ENCODE peak calls at places on chromosomes 13 and 19, in seven cellular contexts. Z, J, S, P, B, R and H are unnamed samples. For H3K36me3, the result is how much of the 10 kb centered on the place peaks cover.

GRCh38 chr19:12229990-12230389 is 64.7 kb downstream of the ZNF44 start:
- DNase-seq in J (no peak), P (no peak), Z (no peak), R (no peak), B (no peak), S (no peak), H (no peak)

GRCh38 chr13:62653371-62653770 is 1237.7 kb upstream of the PCDH20 start:
- DNase-seq in P (no peak), R (no peak), B (no peak), Z (no peak), S (no peak), J (no peak), H (no peak)

GRCh38 chr19:38695319-38695683 is 47.9 kb downstream of the ACTN4 start:
- DNase-seq in R (no peak), B (no peak), S (no peak), J (no peak), P (no peak), Z (no peak), H (no peak)

GRCh38 chr13:92537485-92537884 is 689.1 kb upstream of the GPC6 start:
- DNase-seq in P (no peak), S (no peak), B (no peak), J (no peak), Z (no peak), R (no peak), H (no peak)

GRCh38 chr13:100540621-100541020 is 48.0 kb downstream of the GGACT start:
- DNase-seq in S (no peak), J (no peak), B (no peak), R (no peak), Z (no peak), P (no peak), H (peak)

GRCh38 chr19:4878491-4878968 is 11.1 kb upstream of the PLIN3 start:
- DNase-seq in Z (no peak), B (peak), R (no peak), P (no peak), S (no peak), J (no peak), H (no peak)

GRCh38 chr13:41596190-41596589 is 138.8 kb downstream of the RGCC start:
- DNase-seq in S (no peak), B (no peak), P (no peak), R (no peak), J (no peak), Z (no peak), H (no peak)

GRCh38 chr19:56834564-56835375 is 5.8 kb downstream of the PEG3 start:
- DNase-seq in P (no peak), Z (no peak), J (no peak), S (no peak), R (peak), B (no peak), H (no peak)

GRCh38 chr13:24693862-24694471 is 13.8 kb downstream of the ATP12A start:
- DNase-seq in S (peak), B (no peak), R (peak), J (no peak), P (peak), Z (peak), H (peak)

GRCh38 chr19:41915248-41916032 is 12.8 kb downstream of the ERFL start:
- DNase-seq in P (no peak), S (no peak), Z (no peak), B (no peak), J (no peak), R (no peak), H (no peak)

GRCh38 chr19:15453091-15453498 is 3.3 kb upstream of the WIZ start:
- DNase-seq in R (no peak), B (no peak), P (no peak), J (peak), Z (no peak), S (no peak), H (no peak)

GRCh38 chr19:41922585-41922984 is 5.7 kb downstream of the ERFL start:
- DNase-seq in Z (no peak), B (no peak), P (no peak), S (no peak), R (no peak), J (no peak), H (no peak)

GRCh38 chr19:35462476-35462953 is 14.5 kb downstream of the FFAR2 start:
- DNase-seq in P (peak), S (no peak), R (no peak), Z (no peak), J (no peak), B (no peak), H (no peak)

GRCh38 chr19:768424-768823 is 17.5 kb downstream of the MISP start:
- DNase-seq in B (no peak), S (no peak), Z (no peak), P (no peak), J (no peak), R (no peak), H (no peak)

GRCh38 chr13:34025746-34026145 is 207.8 kb downstream of the RFC3 start:
- DNase-seq in R (no peak), S (no peak), J (no peak), Z (no peak), B (no peak), P (no peak), H (no peak)

GRCh38 chr13:102721800-102722231 is 27.0 kb upstream of the METTL21C start:
- DNase-seq in J (no peak), R (no peak), S (no peak), B (no peak), P (no peak), Z (no peak), H (no peak)

GRCh38 chr19:10848208-10848843 is at the start of gene C19orf38:
- DNase-seq in Z (no peak), J (no peak), P (no peak), R (no peak), B (no peak), S (no peak), H (no peak)

GRCh38 chr19:10286803-10287737 is at the start of gene ICAM4:
- DNase-seq in S (no peak), J (peak), R (no peak), P (no peak), Z (no peak), B (peak), H (peak)

GRCh38 chr19:58300620-58301019 is 4.6 kb upstream of the ERVK3-1 start:
- DNase-seq in Z (no peak), P (no peak), B (no peak), J (no peak), R (no peak), S (no peak), H (no peak)

GRCh38 chr19:17947815-17948473 is 15.1 kb downstream of the CCDC124 start:
- DNase-seq in S (no peak), Z (peak), P (peak), R (peak), J (peak), B (peak), H (peak)

GRCh38 chr13:98540476-98540875 is 36.4 kb downstream of the STK24 start:
- DNase-seq in B (no peak), S (no peak), R (no peak), Z (no peak), J (no peak), P (no peak), H (peak)

GRCh38 chr19:41801682-41802317 is 5.4 kb downstream of the CEACAM3 start:
- DNase-seq in P (no peak), R (no peak), J (no peak), B (no peak), S (no peak), Z (peak), H (no peak)

GRCh38 chr19:55407625-55408319 is at the start of gene UBE2S:
- DNase-seq in R (peak), P (peak), S (peak), B (peak), Z (peak), J (peak), H (peak)

GRCh38 chr19:42363614-42364346 is 26.3 kb downstream of the CNFN start:
- DNase-seq in J (no peak), S (no peak), R (no peak), B (no peak), Z (peak), P (no peak), H (no peak)

GRCh38 chr13:25171517-25172302 is at the start of gene AMER2:
- DNase-seq in R (no peak), P (no peak), B (peak), J (no peak), S (no peak), Z (peak), H (no peak)

GRCh38 chr19:46042252-46042883 is 1.6 kb upstream of the IGFL4 start:
- DNase-seq in B (no peak), J (no peak), Z (no peak), P (no peak), R (no peak), S (no peak), H (no peak)

GRCh38 chr19:39830847-39831246 is 3.1 kb downstream of the DYRK1B start:
- DNase-seq in S (no peak), P (no peak), J (no peak), Z (no peak), R (no peak), B (no peak), H (no peak)
- H3K36me3 ChIP-seq in S (under half), P (under half), J (under half), Z (under half), R (under half), B (half or more), H (half or more)

GRCh38 chr13:112854321-112854720 is 114.7 kb upstream of the MCF2L start:
- DNase-seq in J (no peak), S (no peak), Z (no peak), P (no peak), B (no peak), R (no peak), H (no peak)
- H3K36me3 ChIP-seq in J (under half), S (under half), Z (under half), P (under half), B (half or more), R (under half), H (half or more)

GRCh38 chr13:110949116-110949515 is 34.2 kb upstream of the ANKRD10 start:
- DNase-seq in P (no peak), S (no peak), R (no peak), Z (no peak), J (no peak), B (no peak), H (no peak)

GRCh38 chr13:110950356-110950755 is 35.5 kb upstream of the ANKRD10 start:
- DNase-seq in J (no peak), R (no peak), P (no peak), Z (no peak), S (no peak), B (no peak), H (no peak)

GRCh38 chr13:110946171-110946570 is 31.3 kb upstream of the ANKRD10 start:
- DNase-seq in P (no peak), J (no peak), B (no peak), R (no peak), Z (no peak), S (no peak), H (no peak)

GRCh38 chr13:110950819-110951570 is 36.1 kb upstream of the ANKRD10 start:
- DNase-seq in B (no peak), J (no peak), R (no peak), P (no peak), S (no peak), Z (no peak), H (no peak)

DNA sequence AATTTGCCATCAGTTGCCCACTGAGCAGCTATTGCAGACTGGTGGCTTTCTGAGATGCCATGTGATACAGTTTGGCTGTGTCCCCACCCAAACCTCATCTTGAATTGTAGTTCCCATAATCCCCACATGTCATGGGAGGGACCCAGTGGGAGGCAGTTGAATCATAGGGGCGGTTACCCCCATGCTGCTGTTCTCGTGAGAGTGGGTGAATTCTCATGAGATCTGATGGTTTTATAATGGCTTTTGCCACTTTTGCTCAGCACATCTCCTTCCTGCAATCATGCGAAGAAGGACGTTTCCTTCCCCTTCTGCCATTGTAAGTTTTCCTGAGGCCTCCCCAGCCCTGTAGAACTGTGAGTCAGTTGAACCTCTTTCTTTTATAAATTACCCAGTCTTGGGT is 34.8 kb upstream of the ANKRD10 start:
- DNase-seq in B (no peak), R (no peak), J (no peak), Z (no peak), P (no peak), S (no peak), H (no peak)
- H3K36me3 ChIP-seq in B (under half), R (under half), J (under half), Z (under half), P (under half), S (under half), H (under half)

DNA sequence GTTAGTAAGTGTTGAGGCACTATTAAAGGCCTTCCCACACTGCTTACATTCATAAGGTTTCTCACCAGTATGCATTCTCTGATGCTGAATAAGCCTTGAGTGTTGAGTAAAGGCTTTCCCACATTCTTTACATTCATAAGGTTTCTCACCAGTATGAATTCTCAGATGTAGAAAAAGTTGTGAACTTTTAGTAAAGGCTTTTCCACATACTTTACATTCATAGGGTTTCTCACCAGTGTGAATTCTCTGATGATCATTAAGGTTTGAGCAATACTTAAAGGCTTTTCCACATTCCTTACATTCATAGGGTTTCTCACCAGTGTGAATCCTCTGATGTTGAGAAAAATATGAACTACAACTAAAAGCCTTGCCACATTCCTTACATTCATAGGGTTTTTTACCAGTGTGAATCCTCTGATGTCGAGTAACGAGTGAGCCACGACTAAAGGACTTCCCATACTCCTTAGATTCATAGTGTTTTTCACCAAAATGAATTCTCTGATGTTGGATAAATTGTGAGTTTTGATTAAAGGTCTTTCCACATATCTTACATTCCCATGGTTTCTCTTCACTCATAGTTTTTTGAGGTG is 24.2 kb downstream of the ZNF829 start:
- DNase-seq in Z (no peak), S (no peak), B (no peak), J (no peak), R (no peak), P (no peak), H (no peak)
- H3K36me3 ChIP-seq in Z (under half), S (under half), B (half or more), J (under half), R (under half), P (under half), H (half or more)

GRCh38 chr19:33152178-33152577 is 20.3 kb downstream of the WDR88 start:
- DNase-seq in P (no peak), S (no peak), J (no peak), Z (no peak), R (no peak), B (no peak), H (no peak)

GRCh38 chr19:33147538-33147937 is 15.6 kb downstream of the WDR88 start:
- DNase-seq in P (no peak), Z (no peak), S (no peak), J (no peak), R (no peak), B (no peak), H (no peak)

GRCh38 chr19:33156354-33156753 is 24.4 kb downstream of the WDR88 start:
- DNase-seq in R (no peak), B (no peak), P (no peak), S (no peak), Z (no peak), J (no peak), H (no peak)

GRCh38 chr19:33146209-33146608 is 14.3 kb downstream of the WDR88 start:
- DNase-seq in B (no peak), J (no peak), S (no peak), P (no peak), R (no peak), Z (no peak), H (no peak)

GRCh38 chr19:33150852-33151518 is 19.1 kb downstream of the WDR88 start:
- DNase-seq in S (no peak), Z (no peak), B (no peak), P (no peak), R (no peak), J (no peak), H (no peak)
- H3K36me3 ChIP-seq in S (under half), Z (under half), B (under half), P (under half), R (under half), J (under half), H (under half)

GRCh38 chr13:26618726-26619125 is 61.2 kb downstream of the WASF3 start:
- DNase-seq in S (no peak), P (no peak), R (no peak), B (no peak), J (no peak), Z (no peak), H (no peak)

GRCh38 chr13:26624572-26624971 is 67.1 kb downstream of the WASF3 start:
- DNase-seq in J (no peak), Z (no peak), P (no peak), R (no peak), B (no peak), S (no peak), H (no peak)

GRCh38 chr13:26619321-26619720 is 61.8 kb downstream of the WASF3 start:
- DNase-seq in Z (no peak), B (no peak), R (no peak), J (no peak), S (peak), P (no peak), H (no peak)

GRCh38 chr13:26623125-26623524 is 65.6 kb downstream of the WASF3 start:
- DNase-seq in Z (no peak), R (no peak), P (no peak), B (no peak), S (no peak), J (no peak), H (no peak)

GRCh38 chr13:26621731-26622401 is 64.4 kb downstream of the WASF3 start:
- DNase-seq in Z (no peak), J (no peak), P (no peak), B (no peak), R (no peak), S (no peak), H (no peak)
- H3K36me3 ChIP-seq in Z (under half), J (under half), P (under half), B (under half), R (under half), S (under half), H (under half)

GRCh38 chr19:16860996-16861395 is 27.8 kb upstream of the F2RL3 start:
- DNase-seq in R (no peak), P (no peak), Z (no peak), B (no peak), J (no peak), S (no peak), H (no peak)
- H3K36me3 ChIP-seq in R (under half), P (under half), Z (under half), B (half or more), J (under half), S (under half), H (half or more)

GRCh38 chr13:113589251-113589960 is 4.9 kb downstream of the TFDP1 start:
- DNase-seq in P (no peak), J (peak), Z (no peak), S (no peak), R (no peak), B (peak), H (peak)

GRCh38 chr13:113591750-113592149 is 7.2 kb downstream of the TFDP1 start:
- DNase-seq in J (no peak), Z (no peak), R (no peak), S (no peak), B (no peak), P (no peak), H (no peak)

GRCh38 chr13:113588394-113589111 is 4.0 kb downstream of the TFDP1 start:
- DNase-seq in J (no peak), B (no peak), S (no peak), R (no peak), Z (no peak), P (no peak), H (no peak)

GRCh38 chr13:113592571-113592970 is 8.0 kb downstream of the TFDP1 start:
- DNase-seq in S (no peak), B (no peak), J (no peak), P (no peak), Z (no peak), R (no peak), H (peak)

DNA sequence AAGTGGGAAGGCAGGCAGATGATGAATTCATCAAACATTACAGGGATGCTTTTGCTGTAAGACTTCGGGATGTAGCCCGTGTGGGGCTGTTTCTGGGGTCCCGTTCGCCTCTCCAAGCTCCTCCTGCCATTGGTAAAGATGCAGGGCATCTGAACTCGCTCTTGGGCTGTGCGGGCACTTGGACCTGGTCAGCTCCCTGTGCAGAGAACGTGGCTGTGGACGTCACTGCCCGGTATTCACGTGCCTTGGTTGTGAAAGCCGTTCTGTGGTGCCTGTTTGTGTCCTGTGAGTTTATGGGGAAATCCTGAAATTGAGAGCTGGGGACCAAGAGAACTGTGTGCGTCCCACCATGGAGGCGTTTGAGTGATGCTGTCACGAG is 5.4 kb downstream of the TFDP1 start:
- DNase-seq in R (no peak), S (no peak), J (no peak), B (no peak), P (no peak), Z (no peak), H (no peak)
- H3K36me3 ChIP-seq in R (under half), S (under half), J (under half), B (under half), P (under half), Z (under half), H (under half)

GRCh38 chr19:19637186-19637522 is 6.3 kb downstream of the GMIP start:
- DNase-seq in B (no peak), S (no peak), R (no peak), J (no peak), Z (no peak), P (no peak), H (no peak)
- H3K36me3 ChIP-seq in B (under half), S (under half), R (under half), J (under half), Z (under half), P (under half), H (under half)